ENCODE peak calls at places on chromosomes 3 and 15, in ten cellular contexts. X is psoas muscle; Z is CD8-positive, alpha-beta memory T cell; D is NCI-H2171 treated with DMSO at 0.1 percent for 48 hours; L is T-helper 1 cell; B is Panc1; E is stimulated activated CD4-positive, alpha-beta T cell treated with anti-CD3 and anti-CD28 coated beads, Interleukin-4, amount 100 ng/mL, for 24 hours; F is posterior vena cava; A is T-helper 17 cell; Y is aorta. S is an unnamed sample.

GRCh38 chr15:25180606-25181289 is 226.0 kb downstream of the SNRPN start:
- DNase-seq in X (peak; percentile 5), Z (peak; percentile 22), D (no peak), L (no peak), B (no peak), E (no peak), F (peak; percentile 79), A (peak; percentile 4), Y (peak; percentile 40), S (no peak)

GRCh38 chr3:143538577-143538981 is 309.7 kb downstream of the SLC9A9 start:
- DNase-seq in X (no peak), Z (no peak), D (no peak), L (no peak), B (no peak), E (no peak), F (no peak), A (no peak), Y (no peak), S (no peak)

GRCh38 chr3:186182850-186183249 is 74.0 kb upstream of the ETV5 start:
- DNase-seq in X (no peak), Z (no peak), D (no peak), L (no peak), B (no peak), E (no peak), F (no peak), A (no peak), Y (no peak), S (no peak)

GRCh38 chr3:25457642-25458419 is 29.8 kb downstream of the RARB start:
- DNase-seq in X (no peak), Z (no peak), D (no peak), L (no peak), B (no peak), E (no peak), F (no peak), A (no peak), Y (no peak), S (no peak)

GRCh38 chr15:52238149-52238548 is 47.0 kb upstream of the GNB5 start:
- DNase-seq in X (no peak), Z (no peak), D (no peak), L (no peak), B (no peak), E (no peak), F (no peak), A (no peak), Y (no peak), S (no peak)

GRCh38 chr3:16104161-16104560 is 70.3 kb upstream of the GALNT15 start:
- DNase-seq in X (no peak), Z (no peak), D (no peak), L (no peak), B (no peak), E (no peak), F (no peak), A (no peak), Y (no peak), S (no peak)

GRCh38 chr3:129027544-129027880 is 26.4 kb downstream of the EFCC1 start:
- DNase-seq in X (no peak), Z (no peak), D (no peak), L (no peak), B (no peak), E (no peak), F (no peak), A (no peak), Y (no peak), S (no peak)

GRCh38 chr3:7270731-7271130 is 409.8 kb downstream of the GRM7 start:
- DNase-seq in X (no peak), Z (no peak), D (no peak), L (no peak), B (no peak), E (no peak), F (no peak), A (no peak), Y (no peak), S (no peak)

GRCh38 chr15:70348581-70349344 is 251.0 kb upstream of the TLE3 start:
- DNase-seq in X (peak; percentile 44), Z (no peak), D (no peak), L (no peak), B (no peak), E (no peak), F (peak; percentile 82), A (no peak), Y (peak; percentile 62), S (peak; percentile 7)

GRCh38 chr3:52394751-52395502 is 50.0 kb downstream of the SEMA3G start:
- DNase-seq in X (peak; percentile 7), Z (peak; percentile 38), D (no peak), L (no peak), B (no peak), E (no peak), F (peak; percentile 80), A (peak; percentile 11), Y (peak; percentile 59), S (no peak)

GRCh38 chr3:138747229-138747628 is 87.5 kb downstream of the PIK3CB start:
- DNase-seq in X (no peak), Z (no peak), D (peak; percentile 83), L (no peak), B (no peak), E (no peak), F (no peak), A (no peak), Y (no peak), S (no peak)

GRCh38 chr15:100623301-100623700 is 20.9 kb downstream of the ASB7 start:
- DNase-seq in X (no peak), Z (no peak), D (no peak), L (no peak), B (no peak), E (no peak), F (no peak), A (no peak), Y (no peak), S (no peak)

GRCh38 chr3:20074226-20075063 is 34.2 kb downstream of the KAT2B start:
- DNase-seq in X (no peak), Z (no peak), D (no peak), L (no peak), B (no peak), E (no peak), F (no peak), A (no peak), Y (no peak), S (no peak)

GRCh38 chr3:24343084-24343783 is 151.4 kb downstream of the THRB start:
- DNase-seq in X (no peak), Z (no peak), D (no peak), L (no peak), B (no peak), E (no peak), F (no peak), A (no peak), Y (no peak), S (peak; percentile 59)

GRCh38 chr3:27345493-27345892 is 23.7 kb downstream of the NEK10 start:
- DNase-seq in X (no peak), Z (no peak), D (peak; percentile 14), L (no peak), B (no peak), E (no peak), F (no peak), A (no peak), Y (no peak), S (no peak)

GRCh38 chr15:90818251-90819210 is 49.9 kb upstream of the FURIN start:
- DNase-seq in X (no peak), Z (no peak), D (peak; percentile 97), L (no peak), B (no peak), E (no peak), F (no peak), A (no peak), Y (no peak), S (no peak)

GRCh38 chr15:51497806-51498205 is 124.8 kb downstream of the DMXL2 start:
- DNase-seq in X (no peak), Z (no peak), D (no peak), L (no peak), B (no peak), E (no peak), F (no peak), A (no peak), Y (no peak), S (peak; percentile 62)

GRCh38 chr15:66911131-66911700 is 154.2 kb upstream of the SMAD3 start:
- DNase-seq in X (no peak), Z (no peak), D (no peak), L (no peak), B (no peak), E (no peak), F (no peak), A (no peak), Y (no peak), S (no peak)

GRCh38 chr15:59353994-59354951 is 18.4 kb downstream of the MYO1E start:
- DNase-seq in X (no peak), Z (no peak), D (no peak), L (no peak), B (no peak), E (no peak), F (no peak), A (no peak), Y (no peak), S (no peak)

GRCh38 chr3:45794177-45794560 is 2.2 kb downstream of the SLC6A20 start:
- DNase-seq in X (no peak), Z (no peak), D (no peak), L (no peak), B (no peak), E (no peak), F (no peak), A (no peak), Y (no peak), S (no peak)

GRCh38 chr15:84775867-84776449 is 27.6 kb downstream of the ZNF592 start:
- DNase-seq in X (no peak), Z (no peak), D (no peak), L (no peak), B (no peak), E (no peak), F (no peak), A (no peak), Y (no peak), S (no peak)

S was measured in Daoy.